ENCODE peak calls at places on chromosomes 2 and 18, in four cellular contexts. O is amygdala, K is T-helper 2 cell, A is A549. M is an unnamed sample.

GRCh38 chr2:173075056-173075780 is 428 bp upstream of the MAP3K20 start:
- DNase-seq in O (no peak), K (no peak), A (no peak), M (no peak)

GRCh38 chr2:29921560-29921915 is at the start of gene ALK:
- DNase-seq in O (peak; percentile 88), K (peak; percentile 35), A (peak; percentile 87), M (peak; percentile 16)

GRCh38 chr2:69241664-69242063 is 145.4 kb downstream of the GFPT1 start:
- DNase-seq in O (no peak), K (no peak), A (no peak), M (no peak)

GRCh38 chr18:52569492-52569891 is 229.5 kb downstream of the DCC start:
- DNase-seq in O (no peak), K (no peak), A (no peak), M (no peak)

GRCh38 chr2:26438926-26439325 is 37.2 kb downstream of the DRC1 start:
- DNase-seq in O (no peak), K (no peak), A (no peak), M (no peak)

GRCh38 chr18:55768255-55768654 is 180.3 kb upstream of the TCF4 start:
- DNase-seq in O (no peak), K (no peak), A (no peak), M (no peak)

GRCh38 chr18:67380867-67381266 is 135.7 kb downstream of the DSEL start:
- DNase-seq in O (no peak), K (no peak), A (no peak), M (no peak)

GRCh38 chr2:191724015-191724414 is 46.1 kb downstream of the NABP1 start:
- DNase-seq in O (no peak), K (no peak), A (no peak), M (no peak)

GRCh38 chr18:75041586-75041985 is 167.4 kb downstream of the PTGR3 start:
- DNase-seq in O (no peak), K (no peak), A (peak; percentile 15), M (no peak)

GRCh38 chr2:191155608-191156071 is 4.8 kb upstream of the STAT4 start:
- DNase-seq in O (no peak), K (no peak), A (peak; percentile 35), M (no peak)

GRCh38 chr2:117523267-117523666 is 291.2 kb upstream of the DDX18 start:
- DNase-seq in O (no peak), K (no peak), A (no peak), M (no peak)

GRCh38 chr2:168798076-168798887 is 4.2 kb upstream of the NOSTRIN start:
- DNase-seq in O (no peak), K (no peak), A (no peak), M (no peak)

GRCh38 chr2:132430895-132431294 is 14.3 kb downstream of the GPR39 start:
- DNase-seq in O (no peak), K (no peak), A (no peak), M (no peak)

GRCh38 chr2:203714112-203714511 is 7.7 kb downstream of the CD28 start:
- DNase-seq in O (no peak), K (no peak), A (no peak), M (no peak)

GRCh38 chr2:130920417-130921030 is 83.8 kb downstream of the ARHGEF4 start:
- DNase-seq in O (peak; percentile 62), K (peak; percentile 20), A (peak; percentile 75), M (no peak)

GRCh38 chr2:176999331-176999730 is 213.3 kb upstream of the HNRNPA3 start:
- DNase-seq in O (no peak), K (no peak), A (no peak), M (no peak)

GRCh38 chr2:3112131-3112530 is 265.5 kb downstream of the EIPR1 start:
- DNase-seq in O (no peak), K (no peak), A (no peak), M (no peak)

M was measured in T-cell.